ENCODE peak calls at places on chromosomes 3 and 15, in four cellular contexts. S is H9, G is IMR-90, Z is trophoblast cell. E is an unnamed sample. For H3K27me3, the result is how much of the 10 kb centered on the place peaks cover.

GRCh38 chr3:13681931-13682330 is 133.0 kb downstream of the FBLN2 start:
- DNase-seq in Z (no peak), G (no peak), S (no peak), E (no peak)

GRCh38 chr3:107452436-107452835 is 70.3 kb upstream of the BBX start:
- DNase-seq in Z (no peak), S (no peak), G (peak), E (no peak)

GRCh38 chr15:73704869-73705645 is 20.9 kb downstream of the CD276 start:
- DNase-seq in S (peak), G (peak), Z (peak), E (no peak)

GRCh38 chr3:165211749-165212148 is 15.6 kb upstream of the SLITRK3 start:
- DNase-seq in Z (no peak), S (no peak), G (no peak), E (no peak)

GRCh38 chr15:39770748-39771689 is 11.6 kb downstream of the FSIP1 start:
- DNase-seq in Z (no peak), G (peak), S (no peak), E (no peak)

GRCh38 chr15:52463638-52464037 is 65.0 kb downstream of the MYO5A start:
- DNase-seq in G (peak), S (no peak), Z (no peak), E (no peak)

GRCh38 chr15:97874139-97874538 is 86.4 kb upstream of the ARRDC4 start:
- DNase-seq in G (no peak), Z (no peak), S (no peak), E (no peak)

GRCh38 chr15:62307551-62307950 is 142.5 kb upstream of the C2CD4B start:
- DNase-seq in Z (peak), G (peak), S (no peak), E (no peak)

GRCh38 chr3:47661121-47661752 is 82.6 kb upstream of the CSPG5 start:
- DNase-seq in Z (no peak), G (peak), S (no peak), E (no peak)

GRCh38 chr15:90813796-90814192 is 54.6 kb upstream of the FURIN start:
- DNase-seq in Z (no peak), G (no peak), S (no peak), E (no peak)

GRCh38 chr3:99781761-99782160 is 35.9 kb upstream of the CMSS1 start:
- DNase-seq in G (peak), S (no peak), Z (no peak), E (no peak)

GRCh38 chr3:64799606-64800005 is 111.8 kb upstream of the ADAMTS9 start:
- DNase-seq in G (no peak), S (no peak), Z (no peak), E (no peak)
- H3K23ac ChIP-seq in G (no peak), S (no peak), Z (no peak), E (no peak)

GRCh38 chr3:195105389-195105788 is 165.6 kb downstream of the XXYLT1 start:
- DNase-seq in Z (peak), S (no peak), G (peak), E (no peak)

GRCh38 chr3:195105841-195106417 is 165.0 kb downstream of the XXYLT1 start:
- DNase-seq in G (no peak), S (no peak), Z (peak), E (no peak)

GRCh38 chr3:195103623-195104022 is 167.3 kb downstream of the XXYLT1 start:
- DNase-seq in G (no peak), Z (no peak), S (no peak), E (no peak)

GRCh38 chr3:195102609-195103467 is 168.1 kb downstream of the XXYLT1 start:
- DNase-seq in Z (peak), G (peak), S (no peak), E (no peak)

DNA sequence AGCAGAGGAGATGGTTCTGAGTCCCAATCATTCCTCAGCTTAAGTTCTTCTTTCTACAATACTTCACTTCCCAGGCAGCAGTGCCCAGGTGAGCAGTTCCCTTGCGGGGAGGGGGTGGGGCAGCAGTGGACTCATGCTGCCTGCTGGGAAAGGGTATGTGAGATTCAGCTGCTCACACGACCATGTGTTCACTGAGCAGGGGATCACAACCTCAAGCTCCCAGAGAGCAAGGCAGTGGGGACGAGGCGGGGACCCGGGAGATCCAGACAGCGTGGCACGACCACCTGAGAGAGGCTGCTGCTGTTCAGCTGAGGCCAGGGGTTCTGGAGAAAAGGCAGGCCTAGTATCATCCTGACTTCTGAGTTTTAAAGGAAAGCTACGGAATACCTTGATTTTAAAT is 166.6 kb downstream of the XXYLT1 start:
- DNase-seq in S (no peak), G (no peak), Z (no peak), E (no peak)
- H3K27me3 ChIP-seq in S (under half), G (under half), Z (under half), E (under half)

GRCh38 chr3:45593708-45594601 is 596 bp upstream of the LIMD1 start:
- DNase-seq in Z (peak), S (peak), G (peak), E (peak)
- H3K23ac ChIP-seq in Z (no peak), S (no peak), G (peak), E (peak)

DNA sequence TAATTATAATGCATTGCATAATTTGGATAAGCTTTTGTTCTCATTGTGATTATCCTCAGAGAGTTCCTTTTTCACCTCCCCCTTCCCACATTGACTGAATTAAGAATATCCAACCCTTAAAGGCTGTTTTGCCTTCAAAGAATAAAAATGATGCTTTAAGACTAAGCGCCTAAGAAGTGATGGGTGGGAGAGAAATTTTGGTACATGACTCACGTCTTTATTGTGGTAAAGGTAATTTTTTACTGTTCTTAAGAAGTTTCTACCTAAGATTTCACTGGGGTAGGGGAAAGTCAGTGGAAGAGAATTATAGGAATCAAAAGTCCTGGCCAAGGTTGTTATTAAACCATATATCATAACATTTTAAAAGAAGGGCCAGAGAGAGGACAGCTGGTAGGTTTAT is 101.0 kb upstream of the RASGRP1 start:
- DNase-seq in Z (no peak), G (no peak), S (no peak), E (no peak)
- H3K27me3 ChIP-seq in Z (under half), G (half or more), S (under half), E (under half)

GRCh38 chr3:72337480-72337855 is 510.8 kb downstream of the SHQ1 start:
- DNase-seq in Z (no peak), S (no peak), G (no peak), E (no peak)
- H3K23ac ChIP-seq in Z (no peak), S (no peak), G (no peak), E (peak)

DNA sequence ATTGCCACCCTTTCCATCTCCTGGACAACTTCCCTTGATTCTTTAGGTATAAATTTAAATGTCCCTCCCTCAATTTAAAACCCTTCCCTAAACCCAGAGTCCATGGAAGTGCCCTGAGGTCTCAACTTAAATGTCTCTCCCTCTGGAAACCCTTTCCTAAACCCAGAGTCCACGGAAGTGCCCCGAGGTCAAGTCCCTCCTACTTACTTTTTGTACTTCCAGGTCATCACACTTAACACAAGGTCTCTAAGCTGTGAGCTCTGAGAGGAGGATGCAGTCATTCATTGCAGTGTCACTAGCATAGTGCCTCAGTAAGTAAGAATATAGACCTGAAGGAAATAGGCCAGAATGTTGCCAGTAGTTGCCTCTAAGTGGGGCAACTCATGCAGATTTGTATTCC is 78.2 kb upstream of the BNC1 start:
- DNase-seq in G (no peak), S (no peak), Z (no peak), E (no peak)
- H3K27me3 ChIP-seq in G (under half), S (under half), Z (under half), E (under half)

DNA sequence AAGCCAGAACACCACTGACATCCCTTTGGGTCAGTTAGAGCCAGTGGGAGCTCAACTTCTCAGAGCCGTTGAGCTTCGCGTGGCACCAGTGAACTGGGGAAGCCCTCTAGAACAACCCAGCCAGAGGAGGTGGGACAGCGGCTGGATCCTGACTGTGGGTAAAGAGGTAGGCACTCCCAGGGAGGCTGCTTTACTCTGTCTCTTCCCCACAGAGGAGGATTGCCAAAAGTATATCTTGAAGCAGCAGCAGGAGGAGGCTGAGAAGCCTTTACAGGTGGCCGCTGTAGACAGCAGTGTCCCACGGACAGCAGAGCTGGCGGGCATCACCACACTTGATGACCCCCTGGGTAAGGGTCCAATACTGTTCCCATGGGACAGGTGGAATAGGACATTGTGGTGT is 1.2 kb downstream of the MYD88 start:
- DNase-seq in G (no peak), Z (no peak), S (no peak), E (no peak)
- H3K23ac ChIP-seq in G (peak), Z (no peak), S (no peak), E (no peak)